ENCODE peak calls at places on chromosomes 4 and X, in seven cellular contexts. T, B, Q, H, Z, P and E are unnamed samples.

GRCh38 chr4:184907216-184907615 is 81.4 kb upstream of the ACSL1 start:
- DNase-seq in B (peak; percentile 45), T (no peak), Q (no peak), Z (no peak), P (no peak), H (no peak), E (no peak)

GRCh38 chr4:76984127-76984526 is 34.6 kb downstream of the SEPTIN11 start:
- DNase-seq in Z (no peak), Q (no peak), H (no peak), B (peak; percentile 77), P (no peak), T (peak; percentile 17), E (peak; percentile 20)

GRCh38 chr4:184706453-184706852 is 27.4 kb downstream of the CENPU start:
- DNase-seq in T (no peak), Q (no peak), B (no peak), H (no peak), P (no peak), Z (no peak), E (no peak)

GRCh38 chr4:184459413-184459812 is 14.9 kb downstream of the IRF2 start:
- DNase-seq in P (no peak), Q (no peak), B (no peak), H (no peak), Z (no peak), T (no peak), E (no peak)

GRCh38 chr4:158850800-158851644 is 82.2 kb downstream of the FNIP2 start:
- DNase-seq in P (no peak), Z (no peak), Q (no peak), T (peak; percentile 47), B (peak; percentile 39), H (no peak), E (peak; percentile 52)

GRCh38 chrX:124023838-124024238 is 62.3 kb downstream of the STAG2 start:
- DNase-seq in T (no peak), P (no peak), B (no peak), Q (no peak), Z (no peak), H (no peak), E (no peak)

GRCh38 chr4:108068422-108068821 is 78.7 kb downstream of the HADH start:
- DNase-seq in Q (no peak), B (no peak), P (no peak), Z (no peak), T (no peak), H (no peak), E (no peak)

GRCh38 chr4:175035907-175036306 is 117.7 kb downstream of the ADAM29 start:
- DNase-seq in Z (no peak), B (peak; percentile 65), P (no peak), Q (peak; percentile 37), H (no peak), T (no peak), E (no peak)

GRCh38 chrX:30275498-30275897 is 28.6 kb downstream of the MAGEB1 start:
- DNase-seq in Q (no peak), H (no peak), B (no peak), Z (no peak), P (peak; percentile 1), T (no peak), E (no peak)

GRCh38 chr4:119715490-119716445 is 87.2 kb upstream of the PDE5A start:
- DNase-seq in H (no peak), Z (no peak), Q (no peak), P (no peak), T (no peak), B (peak; percentile 2), E (no peak)

GRCh38 chr4:109010534-109010933 is 247.7 kb upstream of the ETNPPL start:
- DNase-seq in H (no peak), T (no peak), Q (no peak), Z (no peak), B (no peak), P (no peak), E (no peak)

GRCh38 chr4:127484101-127484500 is 148.7 kb upstream of the INTU start:
- DNase-seq in Q (no peak), Z (no peak), B (no peak), P (no peak), T (no peak), H (no peak), E (no peak)

GRCh38 chr4:29588615-29589014 is 1131.6 kb upstream of the PCDH7 start:
- DNase-seq in Q (no peak), H (no peak), B (no peak), Z (no peak), T (no peak), P (no peak), E (no peak)

GRCh38 chr4:7712021-7712420 is 227.6 kb downstream of the AFAP1 start:
- DNase-seq in P (no peak), B (no peak), H (no peak), T (no peak), Z (no peak), Q (no peak), E (no peak)

GRCh38 chrX:120310861-120311631 is at the start of gene TMEM255A:
- DNase-seq in P (peak; percentile 68), T (no peak), Q (peak; percentile 42), H (no peak), Z (no peak), B (no peak), E (peak; percentile 7)

GRCh38 chr4:76197001-76197743 is 16.5 kb downstream of the SCARB2 start:
- DNase-seq in H (no peak), Q (no peak), Z (no peak), T (no peak), P (no peak), B (peak; percentile 44), E (peak; percentile 15)

GRCh38 chrX:39907964-39908616 is 189.7 kb downstream of the BCOR start:
- DNase-seq in B (peak; percentile 48), P (no peak), Q (no peak), T (no peak), H (no peak), Z (peak; percentile 58), E (no peak)

GRCh38 chrX:109283870-109284269 is 198.0 kb downstream of the GUCY2F start:
- DNase-seq in B (no peak), H (no peak), Z (no peak), Q (no peak), P (no peak), T (no peak), E (no peak)

GRCh38 chrX:48831909-48832291 is 3.5 kb downstream of the PCSK1N start:
- DNase-seq in H (no peak), P (no peak), T (no peak), B (no peak), Z (no peak), Q (no peak), E (no peak)

GRCh38 chrX:79728421-79728820 is 286.1 kb upstream of the TBX22 start:
- DNase-seq in Z (no peak), B (no peak), Q (no peak), H (no peak), P (no peak), T (no peak), E (no peak)

GRCh38 chr4:152983221-152983620 is 47.1 kb downstream of the FHDC1 start:
- DNase-seq in P (no peak), H (no peak), B (no peak), Q (no peak), Z (no peak), T (no peak), E (no peak)

GRCh38 chr4:122150896-122151295 is 1.2 kb upstream of the BLTP1 start:
- DNase-seq in Q (no peak), T (peak; percentile 28), P (peak; percentile 31), H (no peak), Z (no peak), B (no peak), E (peak; percentile 12)

GRCh38 chrX:53320543-53321215 is 39.3 kb upstream of the IQSEC2 start:
- DNase-seq in Z (peak; percentile 29), H (no peak), B (no peak), T (no peak), Q (no peak), P (no peak), E (no peak)

GRCh38 chr4:81724925-81725329 is 253.2 kb upstream of the RASGEF1B start:
- DNase-seq in B (peak; percentile 20), P (peak; percentile 77), Q (no peak), Z (peak; percentile 61), H (peak; percentile 43), T (no peak), E (no peak)

GRCh38 chrX:68915778-68916177 is 87.0 kb downstream of the EFNB1 start:
- DNase-seq in Z (no peak), P (no peak), T (no peak), B (no peak), H (no peak), Q (no peak), E (no peak)

GRCh38 chr4:153765836-153766235 is 6.0 kb upstream of the RNF175 start:
- DNase-seq in P (no peak), B (no peak), T (no peak), Q (no peak), Z (no peak), H (no peak), E (no peak)

GRCh38 chrX:18291006-18291545 is 63.4 kb downstream of the SCML2 start:
- DNase-seq in B (no peak), P (peak; percentile 3), T (no peak), Q (no peak), H (no peak), Z (no peak), E (no peak)

GRCh38 chr4:2757426-2757825 is 1.3 kb upstream of the TNIP2 start:
- DNase-seq in B (no peak), P (no peak), Q (no peak), T (no peak), H (no peak), Z (no peak), E (no peak)

GRCh38 chr4:53012738-53013137 is 150.6 kb downstream of the RASL11B start:
- DNase-seq in T (peak; percentile 27), P (no peak), Z (no peak), H (no peak), Q (no peak), B (peak; percentile 32), E (no peak)

GRCh38 chr4:147717878-147718277 is 14.0 kb upstream of the ARHGAP10 start:
- DNase-seq in T (no peak), H (no peak), Z (no peak), B (peak; percentile 59), Q (no peak), P (no peak), E (no peak)